ENCODE peak calls at places on chromosomes 13 and 19, in five cellular contexts. One of them, this sample, is unnamed.

GRCh38 chr13:111508902-111509509 is 188.6 kb downstream of the TEX29 start:
- DNase-seq in ovary: no peak
- DNase-seq in PC-3: no peak
- DNase-seq in Panc1: no peak
- DNase-seq in cardiac fibroblast: no peak
- DNase-seq in this sample: no peak

GRCh38 chr13:73449258-73449657 is 390.5 kb downstream of the KLF5 start:
- DNase-seq in ovary: no peak
- DNase-seq in PC-3: peak
- DNase-seq in Panc1: no peak
- DNase-seq in cardiac fibroblast: no peak
- DNase-seq in this sample: no peak

GRCh38 chr13:50358221-50358620 is 343.0 kb downstream of the KCNRG start:
- DNase-seq in ovary: no peak
- DNase-seq in PC-3: peak
- DNase-seq in Panc1: no peak
- DNase-seq in cardiac fibroblast: no peak
- DNase-seq in this sample: no peak

GRCh38 chr13:28464861-28465260 is 30.1 kb downstream of the FLT1 start:
- DNase-seq in ovary: no peak
- DNase-seq in PC-3: no peak
- DNase-seq in Panc1: no peak
- DNase-seq in cardiac fibroblast: no peak
- DNase-seq in this sample: no peak

GRCh38 chr19:44662686-44663085 is 8.6 kb upstream of the CEACAM19 start:
- DNase-seq in ovary: no peak
- DNase-seq in PC-3: no peak
- DNase-seq in Panc1: no peak
- DNase-seq in cardiac fibroblast: peak
- DNase-seq in this sample: no peak

GRCh38 chr19:29287061-29287460 is 74.1 kb upstream of the UQCRFS1 start:
- DNase-seq in ovary: no peak
- DNase-seq in PC-3: no peak
- DNase-seq in Panc1: no peak
- DNase-seq in cardiac fibroblast: no peak
- DNase-seq in this sample: no peak

GRCh38 chr13:50228527-50228926 is 213.3 kb downstream of the KCNRG start:
- DNase-seq in ovary: no peak
- DNase-seq in PC-3: no peak
- DNase-seq in Panc1: no peak
- DNase-seq in cardiac fibroblast: no peak
- DNase-seq in this sample: no peak

GRCh38 chr13:30726192-30726591 is 9.2 kb upstream of the ALOX5AP start:
- DNase-seq in ovary: no peak
- DNase-seq in PC-3: no peak
- DNase-seq in Panc1: no peak
- DNase-seq in cardiac fibroblast: no peak
- DNase-seq in this sample: no peak

GRCh38 chr19:38837656-38838121 is 6.1 kb upstream of the ECH1 start:
- DNase-seq in ovary: no peak
- DNase-seq in PC-3: peak
- DNase-seq in Panc1: no peak
- DNase-seq in cardiac fibroblast: no peak
- DNase-seq in this sample: no peak

GRCh38 chr19:44643605-44644390 is at the start of gene PVR:
- DNase-seq in ovary: peak
- DNase-seq in PC-3: peak
- DNase-seq in Panc1: peak
- DNase-seq in cardiac fibroblast: peak
- DNase-seq in this sample: no peak

GRCh38 chr19:10553087-10553667 is 9.5 kb downstream of the ATG4D start:
- DNase-seq in ovary: no peak
- DNase-seq in PC-3: no peak
- DNase-seq in Panc1: no peak
- DNase-seq in cardiac fibroblast: no peak
- DNase-seq in this sample: no peak

GRCh38 chr19:10552596-10553053 is 8.9 kb downstream of the ATG4D start:
- DNase-seq in ovary: no peak
- DNase-seq in PC-3: peak
- DNase-seq in Panc1: no peak
- DNase-seq in cardiac fibroblast: peak
- DNase-seq in this sample: no peak

GRCh38 chr19:10555613-10555979 is 10.2 kb downstream of the KRI1 start:
- DNase-seq in ovary: no peak
- DNase-seq in PC-3: no peak
- DNase-seq in Panc1: no peak
- DNase-seq in cardiac fibroblast: no peak
- DNase-seq in this sample: no peak

GRCh38 chr19:10553943-10554381 is 10.3 kb downstream of the ATG4D start:
- DNase-seq in ovary: no peak
- DNase-seq in PC-3: no peak
- DNase-seq in Panc1: no peak
- DNase-seq in cardiac fibroblast: no peak
- DNase-seq in this sample: no peak

GRCh38 chr19:10554760-10555612 is 10.8 kb downstream of the KRI1 start:
- DNase-seq in ovary: no peak
- DNase-seq in PC-3: no peak
- DNase-seq in Panc1: no peak
- DNase-seq in cardiac fibroblast: no peak
- DNase-seq in this sample: no peak
- TF ChIP-seq CTCF in ovary: no peak
- TF ChIP-seq CTCF in PC-3: no peak
- TF ChIP-seq CTCF in Panc1: no peak
- TF ChIP-seq CTCF in cardiac fibroblast: no peak
- TF ChIP-seq CTCF in this sample: no peak

GRCh38 chr19:33554821-33555220 is 33.2 kb upstream of the PEPD start:
- DNase-seq in ovary: peak
- DNase-seq in PC-3: no peak
- DNase-seq in Panc1: no peak
- DNase-seq in cardiac fibroblast: no peak
- DNase-seq in this sample: no peak

GRCh38 chr19:33552928-33553279 is 31.3 kb upstream of the PEPD start:
- DNase-seq in ovary: peak
- DNase-seq in PC-3: no peak
- DNase-seq in Panc1: no peak
- DNase-seq in cardiac fibroblast: no peak
- DNase-seq in this sample: no peak

GRCh38 chr19:33553530-33554310 is 32.1 kb upstream of the PEPD start:
- DNase-seq in ovary: peak
- DNase-seq in PC-3: no peak
- DNase-seq in Panc1: no peak
- DNase-seq in cardiac fibroblast: no peak
- DNase-seq in this sample: no peak

GRCh38 chr19:33556261-33556660 is 34.7 kb upstream of the PEPD start:
- DNase-seq in ovary: peak
- DNase-seq in PC-3: no peak
- DNase-seq in Panc1: no peak
- DNase-seq in cardiac fibroblast: no peak
- DNase-seq in this sample: no peak

DNA sequence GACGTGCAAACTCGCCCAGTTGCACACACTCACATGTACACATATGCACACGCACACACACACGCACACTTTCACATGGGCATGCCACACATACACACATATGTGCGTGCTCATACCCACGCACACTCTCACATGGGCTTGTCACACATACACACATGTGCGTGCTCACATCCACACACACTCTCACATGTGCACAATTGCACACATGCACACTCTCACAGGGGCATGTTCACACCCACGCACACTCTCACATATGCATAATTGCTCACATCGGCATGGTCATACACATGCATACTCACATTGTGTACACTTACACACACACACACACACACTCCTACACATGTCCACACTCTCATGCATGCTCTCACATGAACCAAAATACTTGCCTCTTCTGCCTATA is 32.8 kb upstream of the PEPD start:
- DNase-seq in ovary: peak
- DNase-seq in PC-3: no peak
- DNase-seq in Panc1: no peak
- DNase-seq in cardiac fibroblast: no peak
- DNase-seq in this sample: no peak
- H3K4me3 ChIP-seq in ovary: no peak
- H3K4me3 ChIP-seq in PC-3: no peak
- H3K4me3 ChIP-seq in Panc1: no peak
- H3K4me3 ChIP-seq in cardiac fibroblast: no peak
- H3K4me3 ChIP-seq in this sample: no peak

DNA sequence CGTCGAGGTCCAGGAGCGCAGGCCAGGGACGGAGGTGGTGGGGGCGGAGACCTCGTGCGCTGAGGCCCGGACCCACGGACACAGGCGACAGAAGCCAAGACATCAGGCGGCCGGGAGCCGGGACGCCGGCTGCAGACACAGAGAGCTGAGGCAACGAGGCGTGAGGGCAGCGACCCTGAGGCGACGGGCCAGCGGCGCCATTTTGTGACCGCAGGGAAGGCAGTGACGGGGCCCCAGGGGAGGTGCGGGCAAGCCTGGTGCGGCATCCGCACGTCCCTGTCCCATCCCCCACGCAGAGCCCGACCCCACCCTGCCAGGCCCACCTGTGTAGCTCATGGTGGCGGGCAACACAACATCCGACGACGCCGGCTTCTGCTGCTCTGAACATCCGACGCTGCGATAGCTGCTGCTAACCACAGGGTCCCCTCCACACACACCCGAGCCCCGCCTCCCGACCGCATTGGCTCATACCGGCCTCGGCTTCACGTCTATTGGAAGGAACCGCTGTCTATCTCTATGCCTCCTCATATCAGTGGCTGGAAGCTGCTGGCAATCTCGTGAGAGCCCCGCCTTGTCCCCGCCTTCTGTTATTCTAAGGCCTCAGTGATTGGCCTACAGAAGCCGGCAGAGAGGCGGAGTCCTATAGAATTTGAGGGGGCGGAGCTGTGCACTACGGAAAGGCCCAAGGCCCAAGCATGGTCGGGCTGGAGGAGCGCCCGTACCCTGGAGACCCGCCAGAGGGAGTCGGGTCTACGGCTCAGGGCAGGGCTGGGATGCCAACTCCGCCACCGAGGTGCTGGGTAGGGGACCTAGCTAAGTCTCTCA is at the start of gene AKAP8L:
- DNase-seq in ovary: peak
- DNase-seq in PC-3: peak
- DNase-seq in Panc1: peak
- DNase-seq in cardiac fibroblast: peak
- DNase-seq in this sample: peak
- TF ChIP-seq CTCF in ovary: peak
- TF ChIP-seq CTCF in PC-3: peak
- TF ChIP-seq CTCF in Panc1: peak
- TF ChIP-seq CTCF in cardiac fibroblast: peak
- TF ChIP-seq CTCF in this sample: peak

GRCh38 chr19:18229915-18230314 is 3.7 kb upstream of the PDE4C start:
- DNase-seq in ovary: no peak
- DNase-seq in PC-3: no peak
- DNase-seq in Panc1: no peak
- DNase-seq in cardiac fibroblast: no peak
- DNase-seq in this sample: no peak

GRCh38 chr19:18229474-18229873 is 3.2 kb upstream of the PDE4C start:
- DNase-seq in ovary: no peak
- DNase-seq in PC-3: no peak
- DNase-seq in Panc1: no peak
- DNase-seq in cardiac fibroblast: no peak
- DNase-seq in this sample: no peak

GRCh38 chr19:18231775-18232174 is 5.5 kb upstream of the PDE4C start:
- DNase-seq in ovary: no peak
- DNase-seq in PC-3: no peak
- DNase-seq in Panc1: no peak
- DNase-seq in cardiac fibroblast: no peak
- DNase-seq in this sample: no peak

GRCh38 chr19:18232540-18233223 is 6.4 kb upstream of the PDE4C start:
- DNase-seq in ovary: no peak
- DNase-seq in PC-3: no peak
- DNase-seq in Panc1: no peak
- DNase-seq in cardiac fibroblast: peak
- DNase-seq in this sample: no peak

GRCh38 chr19:18230941-18231734 is 4.9 kb upstream of the PDE4C start:
- DNase-seq in ovary: peak
- DNase-seq in PC-3: no peak
- DNase-seq in Panc1: no peak
- DNase-seq in cardiac fibroblast: no peak
- DNase-seq in this sample: no peak
- H3K4me3 ChIP-seq in ovary: no peak
- H3K4me3 ChIP-seq in PC-3: no peak
- H3K4me3 ChIP-seq in Panc1: no peak
- H3K4me3 ChIP-seq in cardiac fibroblast: no peak
- H3K4me3 ChIP-seq in this sample: no peak

GRCh38 chr19:12937243-12938053 is 961 bp upstream of the CALR start:
- DNase-seq in ovary: peak
- DNase-seq in PC-3: peak
- DNase-seq in Panc1: no peak
- DNase-seq in cardiac fibroblast: no peak
- DNase-seq in this sample: no peak

GRCh38 chr19:12939292-12939606 is 840 bp downstream of the CALR start:
- DNase-seq in ovary: peak
- DNase-seq in PC-3: peak
- DNase-seq in Panc1: no peak
- DNase-seq in cardiac fibroblast: peak
- DNase-seq in this sample: no peak

GRCh38 chr19:12939908-12940533 is 1.6 kb downstream of the CALR start:
- DNase-seq in ovary: no peak
- DNase-seq in PC-3: no peak
- DNase-seq in Panc1: no peak
- DNase-seq in cardiac fibroblast: no peak
- DNase-seq in this sample: no peak

GRCh38 chr19:12938054-12938535 is 314 bp upstream of the CALR start:
- DNase-seq in ovary: peak
- DNase-seq in PC-3: peak
- DNase-seq in Panc1: peak
- DNase-seq in cardiac fibroblast: peak
- DNase-seq in this sample: peak

GRCh38 chr19:12938536-12939291 is at the start of gene CALR:
- DNase-seq in ovary: no peak
- DNase-seq in PC-3: peak
- DNase-seq in Panc1: no peak
- DNase-seq in cardiac fibroblast: peak
- DNase-seq in this sample: no peak
- TF ChIP-seq CTCF in ovary: no peak
- TF ChIP-seq CTCF in PC-3: no peak
- TF ChIP-seq CTCF in Panc1: no peak
- TF ChIP-seq CTCF in cardiac fibroblast: peak
- TF ChIP-seq CTCF in this sample: no peak

DNA sequence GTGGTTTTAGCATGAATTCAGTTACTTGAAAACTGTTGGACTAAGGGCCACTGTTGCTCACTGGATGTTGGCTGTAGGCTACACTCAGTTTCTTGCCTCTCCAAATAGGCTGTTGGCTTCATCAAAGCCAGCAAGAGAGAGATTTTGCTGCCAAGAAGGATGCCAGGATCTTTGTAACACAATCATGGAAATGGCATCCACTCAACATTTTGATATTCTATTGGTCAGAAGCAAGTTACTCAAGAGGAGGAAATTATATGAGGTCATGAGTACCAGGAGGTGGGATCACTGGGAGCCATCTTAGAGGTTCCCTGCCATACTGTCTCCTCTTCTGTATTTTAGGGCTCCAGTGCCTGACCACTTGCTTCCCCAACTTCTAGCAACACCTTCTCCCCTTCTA is 30.6 kb downstream of the SYDE1 start:
- DNase-seq in ovary: no peak
- DNase-seq in PC-3: no peak
- DNase-seq in Panc1: no peak
- DNase-seq in cardiac fibroblast: no peak
- DNase-seq in this sample: no peak
- H3K4me3 ChIP-seq in ovary: no peak
- H3K4me3 ChIP-seq in PC-3: no peak
- H3K4me3 ChIP-seq in Panc1: no peak
- H3K4me3 ChIP-seq in cardiac fibroblast: no peak
- H3K4me3 ChIP-seq in this sample: no peak